ENCODE peak calls at places on chromosomes 6 and 20, in four cellular contexts. U, E, T and Q are unnamed samples.

GRCh38 chr6:73722318-73723060 is 26.5 kb downstream of the CD109 start:
- DNase-seq in U (no peak), E (peak; percentile 22), T (no peak), Q (peak; percentile 77)

GRCh38 chr6:2755456-2755855 is 4.7 kb upstream of the MYLK4 start:
- DNase-seq in U (no peak), E (no peak), T (no peak), Q (no peak)

GRCh38 chr6:154229796-154230195 is 126.8 kb downstream of the IPCEF1 start:
- DNase-seq in U (no peak), E (no peak), T (no peak), Q (no peak)

GRCh38 chr6:67535946-67536345 is 1099.1 kb upstream of the ADGRB3 start:
- DNase-seq in U (no peak), E (no peak), T (no peak), Q (peak; percentile 26)

GRCh38 chr6:112562348-112563220 is 215.5 kb downstream of the RFPL4B start:
- DNase-seq in U (no peak), E (no peak), T (no peak), Q (peak; percentile 45)

GRCh38 chr6:151044465-151045441 is 179.3 kb downstream of the MTHFD1L start:
- DNase-seq in U (peak; percentile 45), E (peak; percentile 38), T (peak; percentile 74), Q (no peak)

GRCh38 chr6:52566853-52567279 is 10.0 kb downstream of the TRAM2 start:
- DNase-seq in U (no peak), E (peak; percentile 54), T (no peak), Q (no peak)

GRCh38 chr20:2869381-2869780 is 3.9 kb upstream of the PTPRA start:
- DNase-seq in U (no peak), E (no peak), T (no peak), Q (no peak)

GRCh38 chr6:46690126-46690525 is 2.4 kb downstream of the TDRD6 start:
- DNase-seq in U (no peak), E (no peak), T (no peak), Q (no peak)

GRCh38 chr20:47492284-47492683 is 9.4 kb upstream of the NCOA3 start:
- DNase-seq in U (no peak), E (no peak), T (no peak), Q (no peak)

GRCh38 chr20:4013041-4013440 is 2.3 kb downstream of the RNF24 start:
- DNase-seq in U (no peak), E (no peak), T (no peak), Q (no peak)

GRCh38 chr20:48841861-48842529 is 14.2 kb upstream of the PREX1 start:
- DNase-seq in U (no peak), E (peak; percentile 96), T (no peak), Q (no peak)

GRCh38 chr20:62026564-62026856 is 39.2 kb downstream of the TAF4 start:
- DNase-seq in U (no peak), E (no peak), T (peak; percentile 23), Q (no peak)

GRCh38 chr6:11432091-11432490 is 105.5 kb upstream of the TMEM170B start:
- DNase-seq in U (no peak), E (no peak), T (no peak), Q (no peak)

GRCh38 chr6:168988801-168989200 is 264.8 kb downstream of the THBS2 start:
- DNase-seq in U (no peak), E (no peak), T (no peak), Q (no peak)

GRCh38 chr6:167736486-167737204 is 90.1 kb upstream of the AFDN start:
- DNase-seq in U (no peak), E (no peak), T (no peak), Q (no peak)

GRCh38 chr6:108766419-108766818 is 81.8 kb upstream of the ARMC2 start:
- DNase-seq in U (no peak), E (no peak), T (no peak), Q (no peak)

GRCh38 chr20:13024581-13024980 is 15.8 kb downstream of the SPTLC3 start:
- DNase-seq in U (no peak), E (no peak), T (no peak), Q (no peak)

GRCh38 chr20:63521602-63522001 is 1.0 kb downstream of the PPDPF start:
- DNase-seq in U (no peak), E (no peak), T (peak; percentile 59), Q (peak; percentile 21)

GRCh38 chr6:95431637-95432228 is 145.6 kb upstream of the MANEA start:
- DNase-seq in U (peak; percentile 51), E (no peak), T (no peak), Q (peak; percentile 43)

GRCh38 chr6:125587624-125588023 is 161.8 kb upstream of the HEY2 start:
- DNase-seq in U (no peak), E (no peak), T (no peak), Q (no peak)

GRCh38 chr6:22904413-22904812 is 335.0 kb downstream of the HDGFL1 start:
- DNase-seq in U (no peak), E (no peak), T (no peak), Q (no peak)

GRCh38 chr20:9286501-9286900 is 217.6 kb downstream of the PLCB4 start:
- DNase-seq in U (no peak), E (no peak), T (no peak), Q (no peak)

GRCh38 chr6:146578054-146578453 is 20.7 kb upstream of the ADGB start:
- DNase-seq in U (no peak), E (no peak), T (no peak), Q (peak; percentile 2)

GRCh38 chr20:24339179-24339578 is 130.2 kb upstream of the SYNDIG1 start:
- DNase-seq in U (no peak), E (no peak), T (no peak), Q (no peak)

GRCh38 chr20:24444531-24445190 is 24.8 kb upstream of the SYNDIG1 start:
- DNase-seq in U (no peak), E (no peak), T (no peak), Q (no peak)

GRCh38 chr6:105593805-105594231 is 190.9 kb upstream of the PREP start:
- DNase-seq in U (no peak), E (no peak), T (no peak), Q (no peak)

GRCh38 chr6:115882174-115882573 is 178.5 kb downstream of the FRK start:
- DNase-seq in U (no peak), E (no peak), T (no peak), Q (no peak)